ENCODE peak calls at places on chromosomes 11 and 22, in five cellular contexts. N is activated naive CD4-positive, alpha-beta T cell treated with Interleukin-2 at 50 U/mL for 16 hours; E is fibroblast of lung; Y is activated naive CD8-positive, alpha-beta T cell treated with anti-CD3 and anti-CD28 coated beads, Interleukin-2, amount 50 U/mL, for 24 hours; D is GM12892. S is an unnamed sample.

GRCh38 chr22:27671413-27671721 is 130.2 kb downstream of the MN1 start:
- DNase-seq in N (no peak), E (no peak), Y (no peak), D (no peak), S (no peak)

GRCh38 chr11:64385953-64386704 is 27.2 kb downstream of the RPS6KA4 start:
- DNase-seq in N (no peak), E (no peak), Y (no peak), D (no peak), S (no peak)

GRCh38 chr11:116138280-116138679 is 634.1 kb upstream of the CADM1 start:
- DNase-seq in N (no peak), E (no peak), Y (no peak), D (no peak), S (no peak)

GRCh38 chr22:20438066-20438677 is 547 bp upstream of the SCARF2 start:
- DNase-seq in N (no peak), E (peak), Y (no peak), D (no peak), S (no peak)

GRCh38 chr22:49113758-49114157 is 713.9 kb downstream of the BRD1 start:
- DNase-seq in N (no peak), E (no peak), Y (no peak), D (no peak), S (no peak)

GRCh38 chr11:61187505-61188130 is 15.7 kb upstream of the PGA3 start:
- DNase-seq in N (peak), E (peak), Y (peak), D (peak), S (peak)

GRCh38 chr11:64688534-64688982 is 34.4 kb downstream of the NRXN2 start:
- DNase-seq in N (peak), E (peak), Y (peak), D (peak), S (peak)

GRCh38 chr22:45760682-45761081 is 89.0 kb downstream of the ATXN10 start:
- DNase-seq in N (no peak), E (no peak), Y (no peak), D (no peak), S (no peak)

GRCh38 chr22:29625090-29625825 is 21.8 kb downstream of the NF2 start:
- DNase-seq in N (peak), E (peak), Y (peak), D (peak), S (peak)

GRCh38 chr11:2127357-2127971 is 11.7 kb downstream of the IGF2 start:
- DNase-seq in N (no peak), E (no peak), Y (no peak), D (no peak), S (no peak)

GRCh38 chr11:62150887-62151736 is 27.3 kb downstream of the INCENP start:
- DNase-seq in N (no peak), E (no peak), Y (no peak), D (no peak), S (no peak)

GRCh38 chr11:95152878-95153856 is 63.5 kb downstream of the ENDOD1 start:
- DNase-seq in N (peak), E (no peak), Y (no peak), D (no peak), S (no peak)